ENCODE peak calls at places on chromosome 19, in six cellular contexts. One of them, this sample, is unnamed.

GRCh38 chr19:38656171-38656981 is 8.9 kb downstream of the ACTN4 start:
- DNase-seq in ovary: no peak
- DNase-seq in A549: peak
- DNase-seq in transverse colon: no peak
- DNase-seq in esophagus muscularis mucosa: no peak
- DNase-seq in tibial nerve: no peak
- DNase-seq in this sample: no peak

GRCh38 chr19:58304255-58304654 is 922 bp upstream of the ERVK3-1 start:
- DNase-seq in ovary: no peak
- DNase-seq in A549: no peak
- DNase-seq in transverse colon: no peak
- DNase-seq in esophagus muscularis mucosa: no peak
- DNase-seq in tibial nerve: no peak
- DNase-seq in this sample: no peak

GRCh38 chr19:23075031-23075733 is 41.6 kb upstream of the ZNF730 start:
- DNase-seq in ovary: peak
- DNase-seq in A549: no peak
- DNase-seq in transverse colon: peak
- DNase-seq in esophagus muscularis mucosa: no peak
- DNase-seq in tibial nerve: no peak
- DNase-seq in this sample: no peak

GRCh38 chr19:38917921-38918491 is 6.0 kb upstream of the CCER2 start:
- DNase-seq in ovary: peak
- DNase-seq in A549: peak
- DNase-seq in transverse colon: no peak
- DNase-seq in esophagus muscularis mucosa: no peak
- DNase-seq in tibial nerve: no peak
- DNase-seq in this sample: no peak

GRCh38 chr19:32012886-32013635 is 332.3 kb upstream of the ZNF507 start:
- DNase-seq in ovary: no peak
- DNase-seq in A549: no peak
- DNase-seq in transverse colon: no peak
- DNase-seq in esophagus muscularis mucosa: peak
- DNase-seq in tibial nerve: no peak
- DNase-seq in this sample: no peak

GRCh38 chr19:54364775-54365257 is at the start of gene LAIR1:
- DNase-seq in ovary: no peak
- DNase-seq in A549: no peak
- DNase-seq in transverse colon: peak
- DNase-seq in esophagus muscularis mucosa: no peak
- DNase-seq in tibial nerve: no peak
- DNase-seq in this sample: peak

GRCh38 chr19:32652893-32653625 is 21.9 kb downstream of the ANKRD27 start:
- DNase-seq in ovary: peak
- DNase-seq in A549: no peak
- DNase-seq in transverse colon: peak
- DNase-seq in esophagus muscularis mucosa: no peak
- DNase-seq in tibial nerve: no peak
- DNase-seq in this sample: peak

GRCh38 chr19:6753178-6754031 is 13.8 kb downstream of the SH2D3A start:
- DNase-seq in ovary: peak
- DNase-seq in A549: peak
- DNase-seq in transverse colon: peak
- DNase-seq in esophagus muscularis mucosa: peak
- DNase-seq in tibial nerve: peak
- DNase-seq in this sample: peak

GRCh38 chr19:16259385-16260159 is 61.9 kb downstream of the AP1M1 start:
- DNase-seq in ovary: no peak
- DNase-seq in A549: no peak
- DNase-seq in transverse colon: peak
- DNase-seq in esophagus muscularis mucosa: no peak
- DNase-seq in tibial nerve: no peak
- DNase-seq in this sample: no peak

GRCh38 chr19:21668072-21668471 is 99.3 kb downstream of the ZNF100 start:
- DNase-seq in ovary: no peak
- DNase-seq in A549: no peak
- DNase-seq in transverse colon: no peak
- DNase-seq in esophagus muscularis mucosa: no peak
- DNase-seq in tibial nerve: no peak
- DNase-seq in this sample: no peak

GRCh38 chr19:16751701-16752100 is 32.1 kb downstream of the NWD1 start:
- DNase-seq in ovary: no peak
- DNase-seq in A549: no peak
- DNase-seq in transverse colon: no peak
- DNase-seq in esophagus muscularis mucosa: no peak
- DNase-seq in tibial nerve: no peak
- DNase-seq in this sample: no peak

GRCh38 chr19:5539431-5539833 is 28.3 kb downstream of the TINCR start:
- DNase-seq in ovary: no peak
- DNase-seq in A549: no peak
- DNase-seq in transverse colon: no peak
- DNase-seq in esophagus muscularis mucosa: no peak
- DNase-seq in tibial nerve: no peak
- DNase-seq in this sample: no peak

GRCh38 chr19:6890938-6891337 is 3.6 kb downstream of the ADGRE1 start:
- DNase-seq in ovary: no peak
- DNase-seq in A549: no peak
- DNase-seq in transverse colon: no peak
- DNase-seq in esophagus muscularis mucosa: no peak
- DNase-seq in tibial nerve: no peak
- DNase-seq in this sample: no peak

GRCh38 chr19:41927810-41928192 is 448 bp downstream of the ERFL start:
- DNase-seq in ovary: no peak
- DNase-seq in A549: no peak
- DNase-seq in transverse colon: peak
- DNase-seq in esophagus muscularis mucosa: no peak
- DNase-seq in tibial nerve: no peak
- DNase-seq in this sample: no peak

GRCh38 chr19:41928754-41929535 is 696 bp upstream of the ERFL start:
- DNase-seq in ovary: no peak
- DNase-seq in A549: peak
- DNase-seq in transverse colon: peak
- DNase-seq in esophagus muscularis mucosa: no peak
- DNase-seq in tibial nerve: no peak
- DNase-seq in this sample: no peak

GRCh38 chr19:41926861-41927809 is 1.1 kb downstream of the ERFL start:
- DNase-seq in ovary: no peak
- DNase-seq in A549: no peak
- DNase-seq in transverse colon: no peak
- DNase-seq in esophagus muscularis mucosa: no peak
- DNase-seq in tibial nerve: no peak
- DNase-seq in this sample: no peak

GRCh38 chr19:41929536-41930071 is 1.4 kb upstream of the ERFL start:
- DNase-seq in ovary: no peak
- DNase-seq in A549: no peak
- DNase-seq in transverse colon: no peak
- DNase-seq in esophagus muscularis mucosa: no peak
- DNase-seq in tibial nerve: no peak
- DNase-seq in this sample: no peak

DNA sequence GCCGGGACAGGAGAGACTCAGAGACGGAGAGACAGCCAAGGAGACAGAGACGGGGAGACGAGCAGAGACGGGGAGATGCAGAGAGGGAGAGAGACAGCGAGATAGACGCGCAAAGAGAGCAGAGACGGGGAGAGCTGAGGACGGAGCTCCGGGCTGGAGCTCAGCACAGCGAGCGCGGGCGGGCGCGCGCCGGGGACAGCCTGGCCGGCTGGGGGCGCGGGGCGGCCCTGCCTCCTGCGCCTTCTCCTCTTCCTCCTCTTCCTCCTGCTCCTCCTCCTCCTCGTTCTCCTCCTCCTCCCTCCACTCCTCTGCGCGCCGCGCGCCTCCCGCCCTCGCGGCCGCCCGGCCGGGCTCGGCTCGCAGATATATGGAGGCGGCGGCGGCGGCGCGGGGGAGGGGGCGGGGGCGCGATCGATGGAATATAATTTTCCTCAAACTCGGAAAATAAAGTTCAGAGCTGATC is at the start of gene ERFL:
- DNase-seq in ovary: no peak
- DNase-seq in A549: no peak
- DNase-seq in transverse colon: no peak
- DNase-seq in esophagus muscularis mucosa: no peak
- DNase-seq in tibial nerve: no peak
- DNase-seq in this sample: no peak
- H3K4me3 ChIP-seq in ovary: peak
- H3K4me3 ChIP-seq in A549: peak
- H3K4me3 ChIP-seq in transverse colon: peak
- H3K4me3 ChIP-seq in esophagus muscularis mucosa: peak
- H3K4me3 ChIP-seq in tibial nerve: peak
- H3K4me3 ChIP-seq in this sample: peak

GRCh38 chr19:19232231-19232630 is 20.5 kb downstream of the NCAN start:
- DNase-seq in ovary: no peak
- DNase-seq in A549: no peak
- DNase-seq in transverse colon: no peak
- DNase-seq in esophagus muscularis mucosa: no peak
- DNase-seq in tibial nerve: no peak
- DNase-seq in this sample: no peak

GRCh38 chr19:19238126-19238894 is 26.6 kb downstream of the NCAN start:
- DNase-seq in ovary: no peak
- DNase-seq in A549: no peak
- DNase-seq in transverse colon: no peak
- DNase-seq in esophagus muscularis mucosa: no peak
- DNase-seq in tibial nerve: no peak
- DNase-seq in this sample: no peak

GRCh38 chr19:19234220-19234816 is 22.6 kb downstream of the NCAN start:
- DNase-seq in ovary: no peak
- DNase-seq in A549: no peak
- DNase-seq in transverse colon: no peak
- DNase-seq in esophagus muscularis mucosa: no peak
- DNase-seq in tibial nerve: no peak
- DNase-seq in this sample: no peak

GRCh38 chr19:19239675-19240074 is 27.9 kb downstream of the NCAN start:
- DNase-seq in ovary: no peak
- DNase-seq in A549: no peak
- DNase-seq in transverse colon: no peak
- DNase-seq in esophagus muscularis mucosa: no peak
- DNase-seq in tibial nerve: no peak
- DNase-seq in this sample: no peak

GRCh38 chr19:19236173-19236572 is 24.4 kb downstream of the NCAN start:
- DNase-seq in ovary: no peak
- DNase-seq in A549: no peak
- DNase-seq in transverse colon: no peak
- DNase-seq in esophagus muscularis mucosa: no peak
- DNase-seq in tibial nerve: no peak
- DNase-seq in this sample: no peak
- TF ChIP-seq POLR2A in ovary: no peak
- TF ChIP-seq POLR2A in A549: no peak
- TF ChIP-seq POLR2A in transverse colon: no peak
- TF ChIP-seq POLR2A in esophagus muscularis mucosa: no peak
- TF ChIP-seq POLR2A in tibial nerve: no peak
- TF ChIP-seq POLR2A in this sample: no peak

GRCh38 chr19:609001-609340 is 19.3 kb downstream of the HCN2 start:
- DNase-seq in ovary: no peak
- DNase-seq in A549: peak
- DNase-seq in transverse colon: peak
- DNase-seq in esophagus muscularis mucosa: no peak
- DNase-seq in tibial nerve: no peak
- DNase-seq in this sample: peak

GRCh38 chr19:611506-611869 is 21.8 kb downstream of the HCN2 start:
- DNase-seq in ovary: no peak
- DNase-seq in A549: no peak
- DNase-seq in transverse colon: no peak
- DNase-seq in esophagus muscularis mucosa: no peak
- DNase-seq in tibial nerve: no peak
- DNase-seq in this sample: no peak

GRCh38 chr19:610071-610800 is 20.6 kb downstream of the HCN2 start:
- DNase-seq in ovary: peak
- DNase-seq in A549: no peak
- DNase-seq in transverse colon: peak
- DNase-seq in esophagus muscularis mucosa: no peak
- DNase-seq in tibial nerve: no peak
- DNase-seq in this sample: peak

GRCh38 chr19:612941-613340 is 20.4 kb downstream of the POLRMT start:
- DNase-seq in ovary: no peak
- DNase-seq in A549: no peak
- DNase-seq in transverse colon: no peak
- DNase-seq in esophagus muscularis mucosa: no peak
- DNase-seq in tibial nerve: no peak
- DNase-seq in this sample: no peak

DNA sequence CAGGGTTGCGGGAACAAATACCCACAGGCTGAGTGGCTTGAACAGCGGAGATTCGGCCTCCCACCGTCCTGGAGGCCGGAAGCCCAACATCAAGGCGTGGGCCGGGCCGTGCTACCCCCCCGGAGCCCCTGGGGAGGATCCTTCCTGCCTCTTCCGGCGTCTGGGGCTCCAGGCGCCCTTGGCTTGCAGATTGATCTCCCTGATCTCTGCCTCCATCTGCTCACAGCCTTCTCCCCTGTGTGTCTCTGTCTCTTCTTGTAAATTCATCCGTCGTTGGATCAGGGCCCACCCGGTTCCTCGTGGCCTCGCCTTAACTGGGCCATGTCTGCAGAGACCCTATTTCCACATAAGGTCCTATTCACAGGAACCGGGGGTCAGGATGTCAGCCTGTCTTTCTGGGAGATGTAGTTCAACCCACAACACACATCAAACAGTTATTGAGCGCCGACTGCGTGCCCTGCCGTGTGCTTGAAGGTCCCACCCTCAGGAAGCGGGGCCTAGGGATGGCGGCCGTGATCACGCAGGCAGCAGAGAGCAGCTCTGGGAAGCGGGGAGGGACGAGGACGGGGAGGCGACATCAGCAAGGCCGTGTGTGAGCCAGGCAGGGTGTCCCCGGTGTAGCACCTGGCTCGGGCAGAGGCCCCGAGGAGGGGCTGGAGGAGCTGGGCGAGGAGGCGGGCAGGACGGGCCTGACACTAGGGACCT is 21.3 kb downstream of the HCN2 start:
- DNase-seq in ovary: no peak
- DNase-seq in A549: peak
- DNase-seq in transverse colon: peak
- DNase-seq in esophagus muscularis mucosa: no peak
- DNase-seq in tibial nerve: peak
- DNase-seq in this sample: peak
- TF ChIP-seq EP300 in ovary: no peak
- TF ChIP-seq EP300 in A549: no peak
- TF ChIP-seq EP300 in transverse colon: no peak
- TF ChIP-seq EP300 in esophagus muscularis mucosa: no peak
- TF ChIP-seq EP300 in tibial nerve: no peak
- TF ChIP-seq EP300 in this sample: no peak

DNA sequence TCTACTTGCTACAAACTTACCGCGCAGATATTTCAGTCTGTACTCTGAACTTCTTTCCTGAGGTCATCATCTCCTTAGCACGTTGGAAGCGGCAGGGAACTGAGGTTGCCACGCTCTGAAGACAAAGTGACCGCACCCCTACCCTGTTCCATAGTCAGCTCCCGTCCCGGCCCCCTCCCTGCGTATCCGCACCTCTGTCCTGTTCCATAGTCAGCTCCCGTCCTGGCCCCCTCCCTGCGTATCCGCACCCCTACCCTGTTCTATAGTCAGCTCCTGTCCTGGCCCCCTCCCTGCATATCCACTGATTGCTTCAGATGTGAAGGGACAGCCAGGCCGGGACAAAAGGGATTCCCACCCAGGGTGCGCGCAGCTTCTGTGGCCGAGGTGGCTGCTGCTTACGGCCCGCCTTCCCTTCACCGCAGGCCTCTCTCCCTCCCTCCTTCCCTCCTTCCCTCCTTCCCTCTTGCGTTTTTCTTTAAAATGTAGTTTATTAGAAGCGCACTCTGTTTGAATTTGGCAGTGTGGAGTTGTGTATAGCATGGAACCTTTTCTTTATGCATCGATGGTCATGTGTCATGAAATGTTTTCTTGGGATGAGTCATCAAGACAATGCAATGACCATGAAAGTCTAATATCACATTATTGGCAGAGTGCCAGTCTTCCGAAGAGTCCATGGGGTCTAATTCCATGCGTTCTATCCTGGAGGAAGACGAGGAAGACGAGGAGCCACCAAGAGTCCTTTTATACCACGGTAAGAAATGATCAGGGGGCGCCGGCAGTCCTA is 21.9 kb upstream of the NDUFS7 start:
- DNase-seq in ovary: no peak
- DNase-seq in A549: no peak
- DNase-seq in transverse colon: no peak
- DNase-seq in esophagus muscularis mucosa: no peak
- DNase-seq in tibial nerve: no peak
- DNase-seq in this sample: no peak
- H3K4me3 ChIP-seq in ovary: peak
- H3K4me3 ChIP-seq in A549: no peak
- H3K4me3 ChIP-seq in transverse colon: no peak
- H3K4me3 ChIP-seq in esophagus muscularis mucosa: no peak
- H3K4me3 ChIP-seq in tibial nerve: no peak
- H3K4me3 ChIP-seq in this sample: peak

This sample was measured in stomach.